ENCODE peak calls at places on chromosomes 11 and 22, in ten cellular contexts. A, X, T, M, Y, H, J, W, R and V are unnamed samples.

GRCh38 chr11:79083346-79083745 is 357.5 kb downstream of the TENM4 start:
- DNase-seq in H (no peak), Y (no peak), R (no peak), W (no peak), M (no peak), A (no peak), X (no peak), T (no peak), J (no peak), V (no peak)

GRCh38 chr11:16511807-16512114 is 155.4 kb upstream of the SOX6 start:
- DNase-seq in H (no peak), R (no peak), W (no peak), T (no peak), J (no peak), M (no peak), X (no peak), Y (no peak), A (no peak), V (no peak)

GRCh38 chr11:115778928-115779650 is 274.9 kb upstream of the CADM1 start:
- DNase-seq in X (no peak), T (no peak), A (no peak), R (no peak), M (no peak), Y (no peak), W (no peak), J (no peak), H (no peak), V (no peak)

GRCh38 chr22:40685406-40685805 is 6.1 kb downstream of the MCHR1 start:
- DNase-seq in H (no peak), Y (no peak), R (no peak), T (no peak), J (no peak), A (no peak), M (no peak), W (no peak), X (no peak), V (no peak)

GRCh38 chr11:63871962-63872832 is 33.3 kb downstream of the MARK2 start:
- DNase-seq in M (peak), A (peak), R (peak), H (peak), W (peak), J (peak), T (peak), Y (peak), X (peak), V (peak)

GRCh38 chr11:11843642-11844041 is 1.9 kb downstream of the USP47 start:
- DNase-seq in W (peak), M (no peak), J (no peak), Y (no peak), X (no peak), T (no peak), R (no peak), A (no peak), H (no peak), V (no peak)

GRCh38 chr11:116819049-116819448 is 4.1 kb downstream of the APOA4 start:
- DNase-seq in T (no peak), Y (no peak), H (no peak), J (no peak), W (no peak), X (no peak), M (no peak), A (no peak), R (no peak), V (no peak)

GRCh38 chr11:12885717-12886226 is 123.3 kb upstream of the RASSF10 start:
- DNase-seq in X (no peak), R (no peak), M (no peak), H (no peak), W (no peak), J (no peak), T (no peak), A (no peak), Y (no peak), V (no peak)

GRCh38 chr22:33529424-33530113 is 390.7 kb downstream of the LARGE1 start:
- DNase-seq in A (no peak), X (no peak), J (no peak), H (no peak), Y (no peak), W (no peak), M (no peak), R (peak), T (no peak), V (no peak)

GRCh38 chr11:61885166-61885778 is 6.1 kb downstream of the FADS3 start:
- DNase-seq in W (no peak), X (no peak), J (no peak), A (no peak), R (no peak), H (no peak), T (no peak), M (no peak), Y (peak), V (no peak)

GRCh38 chr11:33257160-33257896 is at the start of gene HIPK3:
- DNase-seq in T (peak), M (peak), R (peak), Y (peak), X (no peak), H (peak), W (peak), J (peak), A (peak), V (peak)

GRCh38 chr11:72813740-72814138 is 472 bp upstream of the ATG16L2 start:
- DNase-seq in T (peak), R (peak), A (peak), Y (peak), X (no peak), H (peak), M (peak), J (no peak), W (no peak), V (no peak)

GRCh38 chr11:78417175-78417887 is at the start of gene GAB2:
- DNase-seq in T (no peak), W (peak), R (no peak), Y (no peak), X (no peak), A (no peak), J (peak), H (peak), M (no peak), V (peak)

DNA sequence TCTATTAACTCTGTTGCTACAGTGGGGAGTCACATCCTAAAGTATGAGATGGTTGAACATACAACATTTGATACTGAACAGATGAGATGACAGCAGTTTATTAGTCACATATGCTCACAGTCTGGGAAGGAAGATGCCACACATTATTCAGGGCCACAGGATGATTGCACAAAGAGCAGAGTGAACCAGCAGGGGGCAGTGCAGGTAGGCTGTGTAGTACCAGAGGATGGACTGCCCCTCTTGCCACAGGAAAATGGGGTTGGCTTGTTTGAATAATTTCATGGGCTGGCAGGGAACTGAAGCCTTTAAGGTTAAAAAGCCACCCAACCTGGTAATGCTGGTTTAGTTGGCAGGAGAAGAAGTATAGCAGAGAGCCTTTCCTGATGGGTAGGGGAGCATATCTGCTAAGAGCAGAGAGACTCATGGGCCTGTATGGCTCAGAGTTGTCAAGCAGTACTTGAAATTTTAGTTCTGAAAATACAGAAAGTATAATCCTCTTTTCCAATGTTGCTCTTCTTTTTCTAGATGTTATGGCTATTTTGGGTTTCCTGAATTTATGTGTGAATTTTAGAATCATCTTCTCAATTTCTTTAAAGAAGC is 180.4 kb upstream of the B3GAT1 start:
- DNase-seq in Y (peak), H (peak), A (no peak), X (no peak), J (no peak), T (no peak), R (no peak), M (peak), W (peak), V (peak)
- TF ChIP-seq CTCF in Y (peak), H (peak), A (no peak), X (no peak), J (peak), T (no peak), R (no peak), M (peak), W (peak), V (no peak)

DNA sequence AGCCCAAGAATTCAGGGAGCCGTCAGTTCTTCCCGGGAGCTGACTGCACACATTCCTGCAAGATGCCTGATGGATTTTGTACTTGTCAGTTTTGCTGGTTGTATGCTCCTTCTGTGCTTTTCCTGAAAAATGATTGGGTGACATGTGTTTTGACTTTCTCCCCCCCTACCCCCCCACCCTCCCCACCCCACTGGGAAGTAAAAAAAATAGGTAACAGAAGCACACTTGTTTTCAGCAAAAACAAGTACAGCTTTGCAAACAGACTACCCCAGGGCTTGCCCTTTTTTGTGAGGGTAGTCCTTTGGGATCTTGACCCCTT is 1.1 kb downstream of the PPFIA1 start:
- DNase-seq in Y (no peak), T (no peak), A (peak), J (no peak), X (no peak), M (no peak), R (no peak), W (no peak), H (no peak), V (no peak)
- H3K27ac ChIP-seq in Y (no peak), T (peak), A (peak), J (peak), X (no peak), M (no peak), R (no peak), W (peak), H (no peak), V (no peak)

GRCh38 chr22:44765571-44766285 is 13.4 kb downstream of the ARHGAP8 start:
- DNase-seq in J (peak), A (no peak), W (no peak), R (no peak), T (no peak), Y (no peak), M (no peak), X (no peak), H (no peak), V (no peak)
- H3K4me3 ChIP-seq in J (no peak), A (no peak), W (no peak), R (no peak), T (no peak), Y (no peak), M (no peak), X (no peak), H (no peak), V (no peak)

DNA sequence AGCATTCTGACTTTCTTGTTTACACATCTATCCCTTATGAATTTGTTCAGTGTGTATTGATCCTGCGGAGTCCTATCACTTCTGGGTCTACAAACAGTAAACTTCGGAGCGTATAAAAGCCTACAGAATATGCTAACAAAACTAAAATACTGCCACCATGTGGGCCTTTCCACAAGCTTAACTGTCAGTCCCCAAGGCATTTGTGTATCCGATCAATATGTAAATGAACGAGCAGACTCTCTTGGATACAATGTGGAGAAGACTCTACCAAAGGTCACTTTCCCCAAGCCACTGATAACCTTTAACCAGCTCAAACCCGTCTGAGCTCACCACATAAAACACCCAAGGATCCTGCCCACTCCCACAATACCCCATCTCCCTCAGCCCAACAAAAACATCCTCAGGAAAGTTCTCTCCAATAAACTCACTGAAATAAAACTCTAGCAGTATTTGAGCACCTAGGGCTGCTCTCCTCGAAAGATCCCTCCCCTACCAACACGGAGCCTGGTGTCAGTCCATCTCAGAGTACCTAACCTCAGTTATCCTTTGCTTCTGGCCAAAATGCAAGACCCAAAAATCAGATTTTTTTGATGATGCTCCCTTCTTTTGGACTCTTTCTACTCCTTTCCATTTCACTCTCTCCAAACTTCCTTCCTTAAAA is 17.8 kb downstream of the ADA2 start:
- DNase-seq in H (no peak), T (no peak), Y (peak), X (no peak), J (peak), R (no peak), W (peak), M (peak), A (no peak), V (no peak)
- TF ChIP-seq CTCF in H (peak), T (no peak), Y (peak), X (peak), J (no peak), R (no peak), W (peak), M (peak), A (no peak), V (no peak)

DNA sequence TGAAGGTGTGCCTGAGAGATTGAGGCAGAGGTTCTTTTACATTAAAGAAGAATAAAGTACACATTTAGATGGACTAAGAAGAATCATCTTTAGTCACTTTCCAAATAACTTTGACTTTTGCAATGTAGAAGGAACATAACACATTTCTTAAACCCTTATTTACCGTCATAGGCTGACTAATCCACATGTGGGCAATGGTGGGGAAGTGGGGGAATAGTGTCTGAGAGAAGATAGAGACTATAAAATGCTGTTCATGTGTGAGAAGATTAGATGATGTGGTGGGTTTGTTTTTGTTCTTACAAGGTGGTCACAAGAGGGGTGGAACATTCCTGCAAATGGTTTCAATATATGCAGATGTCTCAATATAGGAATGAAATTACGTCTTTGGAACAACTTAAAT is 1.8 kb downstream of the MS4A4A start:
- DNase-seq in T (no peak), W (no peak), X (no peak), J (no peak), Y (no peak), R (no peak), A (no peak), M (no peak), H (no peak), V (no peak)
- H3K27ac ChIP-seq in T (no peak), W (no peak), X (no peak), J (no peak), Y (no peak), R (no peak), A (no peak), M (no peak), H (no peak), V (peak)

GRCh38 chr11:111918390-111919256 is at the start of gene C11orf52:
- DNase-seq in M (peak), W (peak), T (peak), Y (peak), R (no peak), J (peak), A (no peak), H (no peak), X (no peak), V (no peak)
- H3K4me3 ChIP-seq in M (peak), W (no peak), T (no peak), Y (no peak), R (no peak), J (peak), A (no peak), H (no peak), X (no peak), V (no peak)

GRCh38 chr22:16933274-16933923 is 74.6 kb downstream of the GAB4 start:
- DNase-seq in A (no peak), Y (no peak), M (no peak), H (no peak), W (no peak), X (no peak), T (peak), R (no peak), J (no peak), V (no peak)
- TF ChIP-seq CTCF in A (no peak), Y (no peak), M (no peak), H (no peak), W (no peak), X (no peak), T (no peak), R (no peak), J (no peak), V (no peak)

DNA sequence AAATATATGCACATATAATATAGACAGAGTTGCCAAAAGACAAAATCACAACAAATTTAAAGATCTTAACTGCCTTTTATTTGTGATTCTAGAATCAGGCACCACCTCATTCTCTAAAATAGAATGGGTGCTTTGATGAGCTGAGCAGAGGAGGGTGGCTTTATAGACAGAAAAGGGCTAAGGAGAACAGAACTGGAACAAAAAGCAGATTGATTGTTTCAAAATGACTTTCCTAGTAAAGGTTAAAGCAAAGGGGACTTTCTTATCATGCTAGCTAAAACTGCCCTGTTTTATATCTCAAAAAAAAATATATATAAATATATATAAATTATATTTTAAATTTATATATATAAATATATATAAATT is 287.6 kb downstream of the FAT3 start:
- DNase-seq in T (no peak), R (no peak), W (no peak), A (no peak), X (no peak), Y (no peak), M (no peak), J (no peak), H (no peak), V (no peak)
- H3K27ac ChIP-seq in T (no peak), R (no peak), W (no peak), A (no peak), X (no peak), Y (no peak), M (peak), J (no peak), H (no peak), V (no peak)

GRCh38 chr11:47966621-47967020 is 13.7 kb upstream of the PTPRJ start:
- DNase-seq in A (no peak), T (no peak), R (no peak), M (no peak), J (no peak), H (no peak), X (no peak), Y (no peak), W (no peak), V (no peak)
- H3K4me3 ChIP-seq in A (no peak), T (no peak), R (no peak), M (no peak), J (no peak), H (no peak), X (no peak), Y (no peak), W (no peak), V (no peak)

GRCh38 chr22:46390652-46391301 is 55.3 kb downstream of the TRMU start:
- DNase-seq in J (peak), A (no peak), T (peak), H (no peak), X (peak), R (no peak), W (peak), M (no peak), Y (peak), V (no peak)
- TF ChIP-seq CTCF in J (peak), A (peak), T (no peak), H (no peak), X (peak), R (no peak), W (no peak), M (peak), Y (no peak), V (no peak)